ENCODE peak calls at places on chromosomes 4 and X, in five cellular contexts. X, T, R, I and L are unnamed samples.

GRCh38 chr4:156656911-156657310 is 314.7 kb downstream of the PDGFC start:
- DNase-seq in R (no peak), T (no peak), I (no peak), X (no peak), L (no peak)

GRCh38 chr4:134201216-134202098 is at the start of gene PABPC4L:
- DNase-seq in R (peak), I (peak), T (peak), X (peak), L (no peak)

GRCh38 chrX:38927592-38927991 is 126.3 kb downstream of the MID1IP1 start:
- DNase-seq in T (no peak), I (no peak), X (no peak), R (no peak), L (no peak)

GRCh38 chr4:140720387-140721087 is 35.6 kb downstream of the TBC1D9 start:
- DNase-seq in I (no peak), R (no peak), X (no peak), T (no peak), L (no peak)

GRCh38 chr4:189874591-189874990 is 66.1 kb upstream of the FRG1 start:
- DNase-seq in T (no peak), R (no peak), X (no peak), I (no peak), L (no peak)

GRCh38 chr4:1137850-1138249 is 24.5 kb upstream of the RNF212 start:
- DNase-seq in I (no peak), X (no peak), T (no peak), R (no peak), L (no peak)

GRCh38 chr4:147736458-147736857 is 4.6 kb downstream of the ARHGAP10 start:
- DNase-seq in T (no peak), I (no peak), R (no peak), X (no peak), L (no peak)

GRCh38 chr4:131370846-131371245 is 1778.2 kb upstream of the PCDH10 start:
- DNase-seq in R (no peak), X (no peak), T (no peak), I (no peak), L (no peak)

GRCh38 chr4:150123982-150124670 is 45.9 kb downstream of the DCLK2 start:
- DNase-seq in T (no peak), X (no peak), R (no peak), I (no peak), L (no peak)

GRCh38 chrX:95318882-95319281 is 1365.8 kb upstream of the DIAPH2 start:
- DNase-seq in T (no peak), R (peak), I (no peak), X (no peak), L (no peak)

GRCh38 chrX:93538575-93538974 is 134.8 kb downstream of the NAP1L3 start:
- DNase-seq in I (no peak), R (no peak), T (no peak), X (no peak), L (no peak)

GRCh38 chr4:5474756-5475155 is 233.6 kb downstream of the EVC2 start:
- DNase-seq in X (no peak), T (no peak), R (peak), I (no peak), L (peak)

GRCh38 chrX:10795721-10796120 is 175.3 kb upstream of the MID1 start:
- DNase-seq in R (no peak), T (no peak), I (no peak), X (no peak), L (no peak)

GRCh38 chrX:34132028-34132427 is at the start of gene FAM47A:
- DNase-seq in I (no peak), R (no peak), X (no peak), T (no peak), L (no peak)

GRCh38 chrX:18875256-18875878 is 108.5 kb downstream of the PHKA2 start:
- DNase-seq in I (no peak), X (no peak), T (no peak), R (no peak), L (no peak)

GRCh38 chr4:157521916-157522315 is 301.4 kb downstream of the GRIA2 start:
- DNase-seq in X (no peak), R (no peak), I (no peak), T (no peak), L (no peak)

GRCh38 chrX:152600853-152601635 is 36.7 kb upstream of the GABRQ start:
- DNase-seq in I (no peak), R (no peak), T (no peak), X (no peak), L (no peak)

GRCh38 chr4:123591875-123592274 is 195.3 kb downstream of the SPRY1 start:
- DNase-seq in T (no peak), R (no peak), I (no peak), X (no peak), L (no peak)

GRCh38 chr4:148215202-148215601 is 227.0 kb downstream of the NR3C2 start:
- DNase-seq in T (no peak), X (no peak), R (no peak), I (peak), L (no peak)

GRCh38 chr4:141900841-141901240 is 264.5 kb downstream of the IL15 start:
- DNase-seq in X (no peak), T (no peak), R (no peak), I (no peak), L (no peak)

GRCh38 chrX:64206556-64207162 is 1.2 kb upstream of the AMER1 start:
- DNase-seq in R (no peak), I (peak), T (peak), X (no peak), L (peak)

GRCh38 chrX:153934473-153935325 is at the start of gene NAA10:
- DNase-seq in I (peak), X (no peak), T (peak), R (peak), L (peak)

GRCh38 chrX:110667706-110668105 is 127.9 kb downstream of the CHRDL1 start:
- DNase-seq in R (no peak), X (no peak), T (no peak), I (no peak), L (no peak)

GRCh38 chr4:133149932-133150642 is 993 bp downstream of the PCDH10 start:
- DNase-seq in I (no peak), X (no peak), T (no peak), R (no peak), L (no peak)

GRCh38 chr4:103091601-103092223 is 7.9 kb downstream of the BDH2 start:
- DNase-seq in R (peak), X (no peak), I (peak), T (no peak), L (no peak)

GRCh38 chrX:45743081-45743533 is 542.4 kb upstream of the DIPK2B start:
- DNase-seq in X (no peak), R (peak), T (no peak), I (no peak), L (no peak)

GRCh38 chr4:86594559-86595425 is 677 bp downstream of the PTPN13 start:
- DNase-seq in X (peak), R (peak), T (peak), I (peak), L (no peak)

GRCh38 chrX:139202742-139203410 is 327.7 kb upstream of the F9 start:
- DNase-seq in T (no peak), X (no peak), I (no peak), R (no peak), L (no peak)

GRCh38 chrX:139204576-139204902 is 326.0 kb upstream of the F9 start:
- DNase-seq in T (no peak), R (no peak), I (no peak), X (no peak), L (no peak)

GRCh38 chrX:139203681-139204575 is 326.6 kb upstream of the F9 start:
- DNase-seq in T (no peak), X (no peak), R (no peak), I (no peak), L (no peak)

GRCh38 chrX:139206914-139207313 is 323.6 kb upstream of the F9 start:
- DNase-seq in R (no peak), I (no peak), X (no peak), T (no peak), L (no peak)

DNA sequence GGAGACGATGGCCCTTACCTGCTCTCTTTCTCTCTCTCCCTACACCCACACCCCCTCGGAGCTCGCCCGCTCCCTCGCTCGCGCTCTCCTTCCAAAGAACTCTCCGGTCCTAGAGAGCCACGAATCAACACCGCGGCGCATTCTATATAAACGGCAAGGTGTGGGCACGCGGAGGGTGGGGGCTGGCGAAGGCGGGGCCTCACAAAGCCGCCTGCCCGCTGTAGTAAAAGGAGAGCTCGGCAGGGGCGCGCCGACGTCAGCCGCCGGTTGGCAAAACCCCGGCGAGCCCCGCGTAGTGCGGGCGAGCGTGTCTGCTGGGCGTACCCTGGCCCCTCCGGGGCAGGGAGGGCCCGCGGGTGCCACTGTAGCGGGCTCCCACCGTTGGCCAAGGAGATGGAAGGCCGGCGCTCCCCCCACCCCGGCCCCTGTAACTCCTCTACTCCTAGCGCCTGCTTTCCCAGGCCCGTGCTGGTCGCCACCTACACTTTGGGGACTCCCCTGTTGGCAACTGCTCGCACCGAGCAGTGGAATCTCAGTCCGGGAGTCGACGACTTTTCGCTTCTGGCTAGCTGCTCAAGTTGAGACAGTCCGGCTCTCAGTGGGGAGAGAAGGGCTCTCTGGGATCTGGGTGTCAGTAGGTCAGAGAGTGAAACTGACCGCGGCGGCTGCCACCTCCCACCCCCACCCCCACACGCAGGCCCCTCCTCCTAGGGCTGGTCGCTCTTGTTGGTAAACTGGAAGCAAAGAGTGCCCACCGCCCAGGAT is 325.5 kb upstream of the F9 start:
- DNase-seq in X (no peak), I (peak), T (no peak), R (peak), L (peak)
- TF ChIP-seq POLR2A in X (peak), I (peak), T (peak), R (no peak), L (no peak)

GRCh38 chr4:128524311-128524710 is 236.7 kb upstream of the PGRMC2 start:
- DNase-seq in R (peak), X (no peak), I (peak), T (peak), L (no peak)
- TF ChIP-seq POLR2A in R (peak), X (no peak), I (no peak), T (no peak), L (no peak)

GRCh38 chrX:103211012-103211715 is 3.7 kb upstream of the BEX4 start:
- DNase-seq in T (peak), R (peak), X (peak), I (peak), L (no peak)

GRCh38 chrX:103212749-103213457 is 2.0 kb upstream of the BEX4 start:
- DNase-seq in T (no peak), R (no peak), I (no peak), X (no peak), L (no peak)

GRCh38 chrX:103215768-103216085 is 819 bp downstream of the BEX4 start:
- DNase-seq in R (no peak), I (peak), X (no peak), T (no peak), L (no peak)

GRCh38 chrX:103210056-103210455 is 4.9 kb upstream of the BEX4 start:
- DNase-seq in T (no peak), I (no peak), R (no peak), X (no peak), L (no peak)

DNA sequence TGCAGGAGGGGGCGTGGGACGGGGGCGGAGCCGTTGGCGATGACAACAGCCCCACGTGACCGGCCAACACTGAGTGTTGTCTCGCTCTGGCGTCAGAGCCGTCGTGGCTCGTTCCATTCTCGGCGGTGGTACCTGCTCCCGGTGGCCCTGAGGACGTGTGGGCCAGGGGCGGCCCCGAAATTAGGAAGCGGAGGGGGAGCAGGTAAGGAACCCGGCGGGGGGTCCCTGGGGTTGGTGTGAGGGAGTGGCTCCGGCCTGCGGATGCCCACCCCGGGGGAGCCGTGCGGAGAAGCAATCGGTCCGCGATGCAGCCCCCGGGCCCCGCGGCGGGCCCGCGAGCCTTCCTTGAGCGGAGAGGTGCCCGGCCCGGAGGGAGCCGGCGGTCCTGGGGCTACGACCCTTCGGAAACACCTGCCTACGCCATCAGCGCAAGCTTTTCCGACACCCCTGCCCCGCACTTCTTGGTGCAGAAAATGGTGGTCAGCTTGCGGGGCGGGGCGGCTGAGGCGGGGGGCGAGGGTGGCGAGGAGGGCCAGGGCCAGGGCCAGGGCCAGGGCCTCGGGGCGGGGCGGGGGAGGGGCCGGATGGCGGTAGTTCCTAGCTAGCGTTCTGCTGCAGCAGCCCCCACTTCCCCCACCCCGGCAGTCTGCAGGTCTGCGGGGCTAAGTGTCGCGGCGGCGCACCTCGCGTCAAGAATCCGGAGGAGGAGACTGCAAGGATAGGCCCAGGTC is at the start of gene BEX4:
- DNase-seq in T (peak), R (peak), I (peak), X (peak), L (peak)
- TF ChIP-seq POLR2A in T (peak), R (no peak), I (peak), X (peak), L (peak)

DNA sequence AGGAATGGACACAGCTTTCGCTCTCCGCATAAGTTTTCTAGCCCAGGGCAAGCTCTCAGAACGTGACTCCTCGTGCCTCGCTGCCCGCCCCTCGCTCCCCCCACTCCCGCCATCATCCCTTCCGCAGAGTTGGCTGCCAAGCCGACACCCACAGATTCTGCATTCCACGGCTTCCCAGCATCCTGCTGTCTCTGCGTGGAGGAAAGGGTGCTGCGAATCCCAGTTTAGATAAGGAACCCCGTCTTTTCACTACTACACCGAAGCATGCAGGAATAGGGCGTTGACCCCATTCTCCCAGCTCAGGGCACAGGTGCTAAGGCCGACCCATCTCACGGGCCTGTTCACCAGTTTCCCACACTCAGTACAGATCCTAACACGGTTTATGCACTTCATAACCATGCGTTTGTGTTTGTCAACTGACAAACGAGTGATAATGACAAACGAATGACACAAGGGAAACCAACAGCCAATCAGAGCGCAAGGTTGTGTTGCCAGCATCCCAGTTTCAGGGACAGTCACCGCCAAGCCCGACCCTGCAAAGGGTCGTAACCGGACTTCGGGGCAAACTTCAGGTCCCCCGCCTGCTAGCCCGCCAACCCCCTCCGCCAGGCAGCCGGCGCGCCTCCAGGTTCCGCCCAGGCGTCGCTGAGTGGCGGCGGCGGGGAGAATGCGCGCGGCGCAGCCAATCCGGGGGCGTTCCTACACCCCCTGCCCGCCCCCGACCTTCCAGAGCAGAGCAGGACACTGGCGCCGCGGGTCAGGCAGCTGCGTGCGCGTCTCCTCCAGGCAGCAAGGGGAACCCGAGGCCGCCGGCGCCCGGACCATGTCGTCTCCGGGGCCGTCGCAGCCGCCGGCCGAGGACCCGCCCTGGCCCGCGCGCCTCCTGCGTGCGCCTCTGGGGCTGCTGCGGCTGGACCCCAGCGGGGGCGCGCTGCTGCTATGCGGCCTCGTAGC is at the start of gene CYP2U1:
- DNase-seq in R (peak), X (peak), T (peak), I (peak), L (peak)
- TF ChIP-seq POLR2A in R (peak), X (peak), T (peak), I (peak), L (no peak)

GRCh38 chr4:105601406-105601805 is 49.0 kb downstream of the ARHGEF38 start:
- DNase-seq in R (no peak), X (no peak), I (no peak), T (no peak), L (no peak)
- TF ChIP-seq POLR2A in R (no peak), X (no peak), I (no peak), T (no peak), L (no peak)

DNA sequence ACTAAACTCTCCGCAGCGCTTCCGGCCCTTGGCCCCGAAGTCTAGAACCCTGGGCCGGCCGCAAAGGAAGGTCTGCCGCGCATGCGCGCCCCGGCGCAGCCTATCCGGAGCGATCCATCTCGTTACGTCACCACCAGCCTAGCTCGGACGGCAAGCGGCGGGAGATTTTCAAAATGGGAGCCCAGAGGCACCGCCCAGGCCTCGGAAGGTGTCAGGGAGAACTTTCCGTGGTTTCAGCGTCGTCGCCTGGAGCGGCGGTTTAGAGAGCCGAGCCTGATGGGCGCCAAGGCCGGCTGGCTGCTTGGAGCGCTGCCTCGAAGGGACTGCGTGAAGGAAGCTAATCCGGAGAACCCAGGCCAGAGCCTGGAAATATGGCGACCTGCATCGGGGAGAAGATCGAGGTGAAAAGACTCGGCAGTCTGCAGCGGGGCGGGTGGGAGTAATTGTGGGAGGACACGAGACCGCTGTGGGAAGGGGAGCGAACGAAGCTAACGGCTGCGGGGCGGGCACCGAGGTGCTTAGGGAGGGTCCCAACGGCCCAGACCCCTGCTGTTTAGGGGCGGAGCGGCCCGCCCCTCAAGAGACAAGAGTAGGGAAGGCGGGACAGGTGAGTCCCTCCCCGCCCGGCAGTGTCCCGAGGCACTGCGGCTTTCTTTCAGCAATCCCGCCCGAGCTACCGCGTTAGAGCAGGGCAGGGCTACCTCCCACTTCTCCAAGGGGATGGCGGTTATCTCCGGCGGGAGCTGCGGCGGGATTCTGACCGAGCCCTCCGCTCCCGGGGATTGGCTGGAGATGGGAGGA is at the start of gene PLK4:
- DNase-seq in T (peak), X (peak), I (peak), R (peak), L (peak)
- TF ChIP-seq POLR2A in T (peak), X (no peak), I (no peak), R (no peak), L (peak)